ENCODE peak calls at places on chromosomes 13 and 19, in four cellular contexts. D, K, Z and P are unnamed samples.

GRCh38 chr13:71149498-71150363 is 717.3 kb downstream of the DACH1 start:
- DNase-seq in D (no peak), K (no peak), Z (no peak), P (no peak)

GRCh38 chr13:24271231-24271610 is 38.2 kb upstream of the C1QTNF9 start:
- DNase-seq in D (no peak), K (no peak), Z (no peak), P (no peak)

GRCh38 chr13:51342706-51343105 is 3.2 kb downstream of the SERPINE3 start:
- DNase-seq in D (no peak), K (peak), Z (no peak), P (no peak)

GRCh38 chr19:12891553-12892021 is 627 bp downstream of the GCDH start:
- DNase-seq in D (no peak), K (no peak), Z (peak), P (no peak)

GRCh38 chr13:44930280-44930679 is 59.0 kb downstream of the NUFIP1 start:
- DNase-seq in D (no peak), K (no peak), Z (no peak), P (no peak)

GRCh38 chr13:60756306-60756705 is 359.3 kb downstream of the TDRD3 start:
- DNase-seq in D (no peak), K (no peak), Z (no peak), P (no peak)

GRCh38 chr13:102333320-102334181 is 68.3 kb downstream of the FGF14 start:
- DNase-seq in D (no peak), K (no peak), Z (no peak), P (no peak)

GRCh38 chr19:58397533-58398037 is 2.1 kb downstream of the RNF225 start:
- DNase-seq in D (no peak), K (no peak), Z (no peak), P (no peak)

GRCh38 chr19:48598996-48599626 is 7.4 kb upstream of the SPACA4 start:
- DNase-seq in D (no peak), K (no peak), Z (no peak), P (no peak)

GRCh38 chr13:94195715-94196114 is 283.8 kb downstream of the DCT start:
- DNase-seq in D (no peak), K (peak), Z (no peak), P (no peak)

GRCh38 chr13:113547248-113547971 is 37.1 kb upstream of the TFDP1 start:
- DNase-seq in D (no peak), K (peak), Z (no peak), P (no peak)

GRCh38 chr13:26819067-26819466 is 58.5 kb upstream of the GPR12 start:
- DNase-seq in D (no peak), K (no peak), Z (no peak), P (no peak)

GRCh38 chr19:3243851-3244700 is 19.6 kb downstream of the CELF5 start:
- DNase-seq in D (no peak), K (peak), Z (peak), P (peak)

GRCh38 chr13:37985281-37985680 is 115.7 kb upstream of the TRPC4 start:
- DNase-seq in D (no peak), K (no peak), Z (no peak), P (no peak)

GRCh38 chr19:35641515-35642151 is at the start of gene ETV2:
- DNase-seq in D (no peak), K (peak), Z (peak), P (no peak)

GRCh38 chr13:33730147-33730546 is 87.8 kb upstream of the RFC3 start:
- DNase-seq in D (no peak), K (no peak), Z (no peak), P (no peak)

GRCh38 chr13:37656247-37656940 is 57.8 kb upstream of the POSTN start:
- DNase-seq in D (no peak), K (peak), Z (no peak), P (no peak)

GRCh38 chr13:85314686-85315085 is 484.5 kb downstream of the SLITRK6 start:
- DNase-seq in D (no peak), K (no peak), Z (no peak), P (no peak)

GRCh38 chr13:29073762-29074161 is 253.6 kb downstream of the MTUS2 start:
- DNase-seq in D (no peak), K (no peak), Z (no peak), P (no peak)

GRCh38 chr19:43316591-43317319 is 36.7 kb upstream of the CD177 start:
- DNase-seq in D (no peak), K (peak), Z (peak), P (peak)

GRCh38 chr13:74070065-74070464 is 64.1 kb downstream of the KLF12 start:
- DNase-seq in D (peak), K (no peak), Z (no peak), P (no peak)
- TF ChIP-seq CHD1 in D (no peak), K (no peak), Z (no peak), P (no peak)

DNA sequence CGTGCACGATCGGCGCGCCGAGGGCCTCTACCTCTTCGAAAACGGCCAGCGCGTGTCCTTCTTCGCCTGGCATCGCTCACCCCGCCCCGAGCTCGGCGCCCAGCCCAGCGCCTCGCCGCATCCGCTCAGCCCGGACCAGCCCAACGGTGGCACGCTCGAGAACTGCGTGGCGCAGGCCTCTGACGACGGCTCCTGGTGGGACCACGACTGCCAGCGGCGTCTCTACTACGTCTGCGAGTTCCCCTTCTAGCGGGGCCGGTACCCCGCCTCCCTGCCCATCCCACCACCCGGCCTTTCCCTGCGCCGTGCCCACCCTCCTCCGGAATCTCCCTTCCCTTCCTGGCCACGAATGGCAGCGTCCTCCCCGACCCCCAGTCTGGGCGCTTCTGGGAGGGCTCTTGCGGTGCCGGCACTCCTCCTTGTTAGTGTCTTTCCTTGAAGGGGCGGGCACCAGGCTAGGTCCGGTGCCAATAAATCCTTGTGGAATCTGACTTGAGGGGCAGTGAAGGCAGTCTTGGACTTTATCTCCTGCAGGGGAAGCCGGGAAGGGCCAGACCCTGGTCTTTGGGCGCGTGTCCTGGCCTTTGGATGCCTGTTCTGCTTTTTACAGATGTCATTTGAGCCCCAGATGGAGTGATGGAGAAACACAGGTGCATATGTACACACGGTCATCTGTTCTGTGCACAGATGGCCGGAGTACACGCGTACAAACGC is 2.2 kb downstream of the CLEC11A start:
- DNase-seq in D (no peak), K (no peak), Z (no peak), P (no peak)
- TF ChIP-seq CHD1 in D (no peak), K (no peak), Z (no peak), P (no peak)

GRCh38 chr19:33260628-33261418 is 35.2 kb upstream of the SLC7A10 start:
- DNase-seq in D (no peak), K (no peak), Z (no peak), P (no peak)

GRCh38 chr19:33261511-33262192 is 36.0 kb upstream of the SLC7A10 start:
- DNase-seq in D (no peak), K (no peak), Z (no peak), P (no peak)

GRCh38 chr19:33256266-33256665 is 30.6 kb upstream of the SLC7A10 start:
- DNase-seq in D (no peak), K (no peak), Z (no peak), P (no peak)

GRCh38 chr19:33257828-33258227 is 32.2 kb upstream of the SLC7A10 start:
- DNase-seq in D (no peak), K (no peak), Z (no peak), P (no peak)

DNA sequence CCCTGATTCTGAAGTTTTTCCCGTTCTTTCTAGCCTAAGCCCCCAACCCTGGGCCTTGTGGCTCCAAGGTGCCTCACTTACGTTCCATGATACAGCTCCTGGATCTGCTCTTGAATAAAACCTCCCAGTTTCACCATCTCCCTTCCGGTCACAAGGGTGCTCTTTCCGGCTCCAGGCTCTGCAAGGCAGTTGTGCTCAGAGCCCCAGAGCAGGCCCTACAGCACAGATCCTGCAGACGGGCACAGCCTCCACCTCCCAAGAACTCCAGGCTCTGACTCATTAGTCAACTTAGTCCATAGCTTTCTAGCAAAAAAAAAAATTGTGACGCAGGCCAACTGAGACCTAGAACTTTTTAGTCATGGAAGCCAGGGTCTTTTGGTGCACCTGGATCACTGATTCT is 33.9 kb upstream of the SLC7A10 start:
- DNase-seq in D (no peak), K (no peak), Z (no peak), P (no peak)
- TF ChIP-seq CHD1 in D (no peak), K (no peak), Z (no peak), P (no peak)

GRCh38 chr19:2039959-2040646 is 10.9 kb downstream of the MKNK2 start:
- DNase-seq in D (no peak), K (no peak), Z (no peak), P (no peak)
- TF ChIP-seq CHD1 in D (no peak), K (no peak), Z (no peak), P (no peak)

DNA sequence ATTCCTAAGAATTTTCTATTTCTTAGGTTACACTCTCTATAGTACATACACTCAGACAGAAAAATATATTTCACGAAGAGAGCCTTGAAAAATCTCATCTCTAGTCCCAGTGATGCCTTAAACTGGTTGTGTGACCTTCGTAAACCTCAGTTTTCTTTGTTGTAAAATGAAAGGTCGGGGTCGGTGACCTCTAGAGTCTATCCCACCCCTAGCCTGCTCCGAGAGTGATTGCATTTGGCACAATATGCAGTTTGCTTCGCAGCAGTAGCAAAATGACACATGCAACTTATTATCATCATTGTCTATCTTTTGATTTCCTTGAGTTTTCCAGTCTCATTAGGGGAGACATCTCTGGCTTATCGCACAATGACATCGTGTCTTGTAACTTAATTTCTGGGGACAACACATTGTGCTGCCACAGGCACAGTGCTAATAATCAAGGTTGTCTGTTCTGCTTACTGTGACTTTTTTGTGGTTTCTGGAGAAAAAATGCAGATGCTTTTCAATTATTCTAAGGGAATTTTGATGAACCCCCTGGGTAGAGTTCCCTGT is 115.0 kb downstream of the GGACT start:
- DNase-seq in D (no peak), K (no peak), Z (no peak), P (no peak)
- TF ChIP-seq CHD1 in D (no peak), K (no peak), Z (no peak), P (no peak)

GRCh38 chr19:51689751-51690358 is 3.3 kb upstream of the SPACA6 start:
- DNase-seq in D (no peak), K (no peak), Z (peak), P (peak)
- TF ChIP-seq CHD1 in D (no peak), K (no peak), Z (no peak), P (no peak)